ENCODE peak calls at places on chromosomes 7 and 10, in six cellular contexts. I is neuronal stem cell, X is H1, K is trophoblast cell, L is IMR-90, B is mesenchymal stem cell. Z is an unnamed sample.
A peak's percentile ranks its signal among the peaks of the same experiment; 100 is the strongest.

GRCh38 chr7:29285861-29286260 is 91.3 kb downstream of the CHN2 start:
- DNase-seq in I (no peak), X (no peak), K (no peak), L (no peak), B (no peak), Z (no peak)

GRCh38 chr10:90871279-90871760 is 454 bp upstream of the RPP30 start:
- DNase-seq in I (peak; percentile 70), X (peak; percentile 57), K (peak; percentile 48), L (peak; percentile 81), B (peak; percentile 90), Z (peak; percentile 84)

GRCh38 chr7:104695563-104695962 is 318.4 kb upstream of the KMT2E start:
- DNase-seq in I (no peak), X (no peak), K (no peak), L (no peak), B (no peak), Z (no peak)

GRCh38 chr10:69449841-69450240 is 1.4 kb upstream of the TSPAN15 start:
- DNase-seq in I (peak; percentile 59), X (peak; percentile 66), K (no peak), L (peak; percentile 13), B (peak; percentile 85), Z (peak; percentile 78)

GRCh38 chr10:13349776-13350274 is 1.7 kb upstream of the SEPHS1 start:
- DNase-seq in I (no peak), X (peak; percentile 87), K (no peak), L (peak; percentile 54), B (peak; percentile 71), Z (peak; percentile 96)

GRCh38 chr7:73702665-73703064 is 16.8 kb downstream of the STX1A start:
- DNase-seq in I (no peak), X (no peak), K (no peak), L (no peak), B (no peak), Z (no peak)

GRCh38 chr10:33772370-33773331 is 438.2 kb upstream of the NRP1 start:
- DNase-seq in I (peak; percentile 39), X (no peak), K (no peak), L (no peak), B (peak; percentile 7), Z (peak; percentile 62)

GRCh38 chr10:131722525-131723264 is 178.1 kb upstream of the PPP2R2D start:
- DNase-seq in I (no peak), X (no peak), K (no peak), L (no peak), B (no peak), Z (peak; percentile 18)

GRCh38 chr10:79354615-79355014 is 7.3 kb downstream of the PPIF start:
- DNase-seq in I (no peak), X (no peak), K (no peak), L (no peak), B (no peak), Z (peak; percentile 14)

GRCh38 chr7:20164420-20165145 is 52.6 kb downstream of the MACC1 start:
- DNase-seq in I (no peak), X (no peak), K (no peak), L (no peak), B (no peak), Z (no peak)

GRCh38 chr7:5773661-5774086 is 7.8 kb downstream of the RNF216 start:
- DNase-seq in I (no peak), X (no peak), K (peak; percentile 80), L (peak; percentile 89), B (peak; percentile 92), Z (no peak)

GRCh38 chr10:44325157-44325556 is 59.7 kb downstream of the CXCL12 start:
- DNase-seq in I (no peak), X (peak; percentile 14), K (no peak), L (no peak), B (no peak), Z (no peak)

GRCh38 chr7:128030999-128031681 is at the start of gene LRRC4:
- DNase-seq in I (peak; percentile 63), X (no peak), K (no peak), L (peak; percentile 43), B (peak; percentile 56), Z (peak; percentile 63)

GRCh38 chr7:144386741-144387140 is 16.8 kb downstream of the NOBOX start:
- DNase-seq in I (no peak), X (no peak), K (peak; percentile 31), L (peak; percentile 13), B (peak; percentile 66), Z (no peak)

GRCh38 chr7:41824284-41824683 is 121.4 kb upstream of the INHBA start:
- DNase-seq in I (no peak), X (no peak), K (no peak), L (peak; percentile 71), B (no peak), Z (no peak)

GRCh38 chr7:34165927-34166550 is 260.7 kb downstream of the BMPER start:
- DNase-seq in I (no peak), X (no peak), K (peak; percentile 35), L (peak; percentile 60), B (peak; percentile 65), Z (no peak)

GRCh38 chr10:8543361-8544056 is 489.0 kb downstream of the GATA3 start:
- DNase-seq in I (no peak), X (no peak), K (peak; percentile 47), L (no peak), B (no peak), Z (no peak)

GRCh38 chr10:17764142-17764541 is 12.1 kb downstream of the TMEM236 start:
- DNase-seq in I (no peak), X (no peak), K (no peak), L (no peak), B (no peak), Z (no peak)

GRCh38 chr7:44279731-44280505 is 45.5 kb downstream of the CAMK2B start:
- DNase-seq in I (no peak), X (peak; percentile 38), K (no peak), L (no peak), B (no peak), Z (peak; percentile 14)

GRCh38 chr7:117127585-117128168 is 174.4 kb downstream of the ST7 start:
- DNase-seq in I (peak; percentile 20), X (no peak), K (peak; percentile 69), L (peak; percentile 72), B (peak; percentile 72), Z (no peak)

GRCh38 chr10:20991526-20991925 is 94.4 kb upstream of the NEBL start:
- DNase-seq in I (no peak), X (no peak), K (no peak), L (no peak), B (no peak), Z (no peak)

GRCh38 chr10:30756151-30756550 is 126.6 kb upstream of the LYZL2 start:
- DNase-seq in I (no peak), X (no peak), K (no peak), L (no peak), B (no peak), Z (no peak)

GRCh38 chr10:70459061-70459770 is 17.7 kb upstream of the NODAL start:
- DNase-seq in I (no peak), X (no peak), K (no peak), L (no peak), B (no peak), Z (peak; percentile 64)

GRCh38 chr7:151585744-151586424 is 66.2 kb upstream of the RHEB start:
- DNase-seq in I (no peak), X (no peak), K (no peak), L (no peak), B (no peak), Z (no peak)

GRCh38 chr7:73904219-73905136 is 43.5 kb downstream of the TMEM270 start:
- DNase-seq in I (no peak), X (no peak), K (no peak), L (no peak), B (no peak), Z (peak; percentile 20)

GRCh38 chr7:17132726-17133125 is 165.7 kb upstream of the AHR start:
- DNase-seq in I (no peak), X (no peak), K (no peak), L (no peak), B (peak; percentile 49), Z (no peak)

GRCh38 chr7:16094651-16095050 is 326.7 kb downstream of the CRPPA start:
- DNase-seq in I (no peak), X (no peak), K (no peak), L (no peak), B (no peak), Z (no peak)

GRCh38 chr7:16092711-16093110 is 328.6 kb downstream of the CRPPA start:
- DNase-seq in I (no peak), X (no peak), K (no peak), L (no peak), B (no peak), Z (no peak)

GRCh38 chr7:16089801-16090200 is 331.5 kb downstream of the CRPPA start:
- DNase-seq in I (no peak), X (no peak), K (no peak), L (no peak), B (no peak), Z (no peak)

GRCh38 chr7:16089191-16089590 is 332.1 kb downstream of the CRPPA start:
- DNase-seq in I (no peak), X (no peak), K (no peak), L (no peak), B (no peak), Z (no peak)

DNA sequence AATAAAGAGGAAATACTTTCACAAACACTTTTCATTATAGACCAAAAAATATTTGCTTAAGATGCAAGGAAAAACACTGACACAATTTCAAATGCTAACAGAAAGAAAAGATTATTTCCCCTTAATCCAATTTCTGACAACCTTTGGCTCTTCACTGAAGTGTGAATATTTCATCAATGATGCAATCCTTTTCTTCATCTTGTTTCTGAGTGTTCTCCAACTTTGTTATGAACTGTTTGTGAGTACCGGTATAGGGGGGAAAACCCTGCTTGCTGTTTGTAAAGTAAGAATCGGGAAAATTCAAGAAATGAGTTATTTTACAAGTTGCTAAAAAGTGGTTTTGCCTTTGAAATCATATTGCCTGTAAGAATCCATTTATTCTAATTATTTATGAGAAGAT is 329.4 kb downstream of the CRPPA start:
- DNase-seq in I (no peak), X (no peak), K (no peak), L (no peak), B (no peak), Z (no peak)
- H4K91ac ChIP-seq in I (no peak overlapping the region), X (no peak overlapping the region), K (no peak overlapping the region), L (no peak overlapping the region), B (no peak overlapping the region), Z (no peak overlapping the region)

DNA sequence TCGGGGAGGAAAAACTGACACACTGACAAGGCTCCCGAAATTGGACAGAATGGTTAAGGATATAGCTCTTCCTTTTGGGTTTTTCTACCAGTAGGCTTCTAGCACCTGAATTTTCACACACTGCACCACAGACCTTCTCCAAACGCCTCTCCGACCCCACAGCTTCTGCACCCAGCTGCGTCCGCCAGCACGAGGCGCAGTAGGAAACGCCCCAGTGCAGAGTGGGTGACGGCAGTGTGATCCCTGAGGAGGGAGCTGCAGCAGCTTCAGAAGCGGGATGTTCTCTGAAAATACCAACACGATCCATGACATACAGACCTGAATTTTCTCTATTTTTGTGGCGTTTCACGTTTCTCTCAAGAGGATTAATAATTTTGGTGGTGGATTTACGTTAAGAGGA is 25.9 kb downstream of the HSPB1 start:
- DNase-seq in I (no peak), X (no peak), K (no peak), L (no peak), B (no peak), Z (no peak)
- H4K91ac ChIP-seq in I (no peak overlapping the region), X (no peak overlapping the region), K (no peak overlapping the region), L (no peak overlapping the region), B (no peak overlapping the region), Z (no peak overlapping the region)

GRCh38 chr10:129935102-129935860 is 28.8 kb downstream of the EBF3 start:
- DNase-seq in I (no peak), X (no peak), K (no peak), L (no peak), B (no peak), Z (no peak)
- H4K91ac ChIP-seq in I (no peak overlapping the region), X (no peak overlapping the region), K (no peak overlapping the region), L (no peak overlapping the region), B (no peak overlapping the region), Z (no peak overlapping the region)

GRCh38 chr10:86188326-86188725 is 178.3 kb downstream of the GRID1 start:
- DNase-seq in I (no peak), X (no peak), K (no peak), L (no peak), B (no peak), Z (no peak)
- H4K91ac ChIP-seq in I (no peak overlapping the region), X (no peak overlapping the region), K (no peak overlapping the region), L (no peak overlapping the region), B (no peak overlapping the region), Z (no peak overlapping the region)

Z was measured in H9.